ENCODE peak calls at places on chromosomes 2 and 18, in four cellular contexts. One of them, this sample, is unnamed.

GRCh38 chr2:38722271-38723115 is 28.7 kb downstream of the SRSF7 start:
- DNase-seq in psoas muscle: no peak
- DNase-seq in IMR-90: no peak
- DNase-seq in cardiac fibroblast: no peak
- DNase-seq in this sample: peak

GRCh38 chr2:121019073-121019472 is 265.9 kb downstream of the TFCP2L1 start:
- DNase-seq in IMR-90: peak
- DNase-seq in psoas muscle: no peak
- DNase-seq in cardiac fibroblast: peak
- DNase-seq in this sample: peak

GRCh38 chr2:17912266-17912691 is 33.8 kb downstream of the KCNS3 start:
- DNase-seq in psoas muscle: no peak
- DNase-seq in IMR-90: no peak
- DNase-seq in cardiac fibroblast: no peak
- DNase-seq in this sample: no peak

GRCh38 chr2:128427356-128427755 is 108.7 kb upstream of the HS6ST1 start:
- DNase-seq in cardiac fibroblast: no peak
- DNase-seq in psoas muscle: no peak
- DNase-seq in IMR-90: no peak
- DNase-seq in this sample: no peak

GRCh38 chr2:239526666-239527415 is 126.0 kb upstream of the HDAC4 start:
- DNase-seq in cardiac fibroblast: no peak
- DNase-seq in psoas muscle: no peak
- DNase-seq in IMR-90: no peak
- DNase-seq in this sample: no peak

GRCh38 chr18:35971661-35972196 is 750 bp upstream of the RMP24 start:
- DNase-seq in psoas muscle: no peak
- DNase-seq in cardiac fibroblast: no peak
- DNase-seq in IMR-90: no peak
- DNase-seq in this sample: no peak

GRCh38 chr2:70730730-70731129 is 37.3 kb downstream of the ADD2 start:
- DNase-seq in IMR-90: no peak
- DNase-seq in psoas muscle: no peak
- DNase-seq in cardiac fibroblast: no peak
- DNase-seq in this sample: no peak

GRCh38 chr2:16103614-16104344 is 163.4 kb downstream of the MYCN start:
- DNase-seq in IMR-90: no peak
- DNase-seq in psoas muscle: no peak
- DNase-seq in cardiac fibroblast: no peak
- DNase-seq in this sample: no peak

GRCh38 chr2:159922563-159922962 is 124.6 kb upstream of the CD302 start:
- DNase-seq in IMR-90: no peak
- DNase-seq in psoas muscle: no peak
- DNase-seq in cardiac fibroblast: peak
- DNase-seq in this sample: peak

GRCh38 chr2:167240671-167241070 is 352.4 kb downstream of the XIRP2 start:
- DNase-seq in IMR-90: peak
- DNase-seq in psoas muscle: no peak
- DNase-seq in cardiac fibroblast: peak
- DNase-seq in this sample: peak

GRCh38 chr2:219254590-219255219 is 987 bp upstream of the TUBA4A start:
- DNase-seq in cardiac fibroblast: peak
- DNase-seq in IMR-90: no peak
- DNase-seq in psoas muscle: no peak
- DNase-seq in this sample: no peak

GRCh38 chr2:19667085-19667484 is 234.7 kb downstream of the TTC32 start:
- DNase-seq in IMR-90: peak
- DNase-seq in psoas muscle: no peak
- DNase-seq in cardiac fibroblast: peak
- DNase-seq in this sample: peak

GRCh38 chr18:13222371-13223281 is 4.1 kb downstream of the LDLRAD4 start:
- DNase-seq in IMR-90: peak
- DNase-seq in psoas muscle: peak
- DNase-seq in cardiac fibroblast: no peak
- DNase-seq in this sample: peak

GRCh38 chr18:45631077-45631476 is 15.8 kb downstream of the SLC14A2 start:
- DNase-seq in IMR-90: no peak
- DNase-seq in psoas muscle: no peak
- DNase-seq in cardiac fibroblast: no peak
- DNase-seq in this sample: no peak

GRCh38 chr2:127157651-127158460 is 50.9 kb upstream of the BIN1 start:
- DNase-seq in psoas muscle: peak
- DNase-seq in IMR-90: no peak
- DNase-seq in cardiac fibroblast: no peak
- DNase-seq in this sample: peak

GRCh38 chr2:68925298-68925885 is 27.3 kb downstream of the GKN2 start:
- DNase-seq in psoas muscle: no peak
- DNase-seq in IMR-90: peak
- DNase-seq in cardiac fibroblast: peak
- DNase-seq in this sample: peak

GRCh38 chr18:48842259-48843061 is 108.3 kb downstream of the SMAD7 start:
- DNase-seq in IMR-90: no peak
- DNase-seq in cardiac fibroblast: peak
- DNase-seq in psoas muscle: no peak
- DNase-seq in this sample: peak

GRCh38 chr2:217160978-217161973 is 301.4 kb upstream of the TNP1 start:
- DNase-seq in psoas muscle: no peak
- DNase-seq in cardiac fibroblast: no peak
- DNase-seq in IMR-90: no peak
- DNase-seq in this sample: no peak

GRCh38 chr2:216519154-216519762 is 20.6 kb downstream of the RPL37A start:
- DNase-seq in cardiac fibroblast: peak
- DNase-seq in psoas muscle: no peak
- DNase-seq in IMR-90: peak
- DNase-seq in this sample: peak

This sample was measured in choroid plexus epithelial cell.